ENCODE peak calls at places on chromosomes 16 and 17, in nine cellular contexts. M is BE2C; Y is left ventricle myocardium inferior; H is CD4-positive, CD25-positive, alpha-beta regulatory T cell; B is tibial nerve; I is sigmoid colon; C is psoas muscle; X is stomach; J is body of pancreas. E is an unnamed sample.

GRCh38 chr17:57284984-57285646 is 28.8 kb downstream of the MSI2 start:
- DNase-seq in C (no peak), I (no peak), X (no peak), Y (no peak), B (no peak), J (no peak), M (no peak), H (peak; percentile 85), E (no peak)

GRCh38 chr17:77827039-77827438 is 131.5 kb upstream of the TNRC6C start:
- DNase-seq in Y (no peak), I (peak; percentile 60), H (no peak), X (no peak), B (no peak), J (no peak), C (no peak), M (no peak), E (no peak)

GRCh38 chr16:74035816-74036215 is 260.8 kb upstream of the PSMD7 start:
- DNase-seq in J (no peak), H (peak; percentile 0), X (no peak), C (no peak), I (no peak), M (peak; percentile 15), B (no peak), Y (no peak), E (no peak)

GRCh38 chr16:89953671-89954406 is 5.3 kb downstream of the DEF8 start:
- DNase-seq in X (no peak), B (no peak), M (no peak), I (no peak), H (no peak), C (no peak), J (no peak), Y (no peak), E (no peak)

GRCh38 chr17:69853533-69854262 is 221.3 kb upstream of the KCNJ16 start:
- DNase-seq in B (no peak), M (no peak), C (no peak), J (peak; percentile 22), H (no peak), I (no peak), Y (peak; percentile 15), X (no peak), E (no peak)

GRCh38 chr16:75116081-75116910 is at the start of gene LDHD:
- DNase-seq in I (peak; percentile 93), H (no peak), B (peak; percentile 79), X (peak; percentile 94), J (peak; percentile 96), M (peak; percentile 46), C (peak; percentile 85), Y (peak; percentile 83), E (peak; percentile 72)

GRCh38 chr16:79316004-79316458 is 284.5 kb downstream of the MAF start:
- DNase-seq in H (peak; percentile 32), C (no peak), B (no peak), I (no peak), M (no peak), X (no peak), J (no peak), Y (no peak), E (no peak)

GRCh38 chr16:59597269-59597668 is 863.2 kb upstream of the GOT2 start:
- DNase-seq in M (no peak), Y (no peak), J (no peak), H (no peak), B (no peak), I (no peak), C (no peak), X (no peak), E (no peak)

GRCh38 chr17:27088767-27089078 is 205.2 kb upstream of the WSB1 start:
- DNase-seq in C (no peak), Y (no peak), H (no peak), X (no peak), B (no peak), M (no peak), J (no peak), I (no peak), E (no peak)
- H3K9me3 ChIP-seq in C (no peaks in the 10 kb centered on the region), Y (no peaks in the 10 kb centered on the region), H (no peaks in the 10 kb centered on the region), X (no peaks in the 10 kb centered on the region), B (no peaks in the 10 kb centered on the region), M (no peaks in the 10 kb centered on the region), J (no peaks in the 10 kb centered on the region), I (no peaks in the 10 kb centered on the region), E (no peaks in the 10 kb centered on the region)

DNA sequence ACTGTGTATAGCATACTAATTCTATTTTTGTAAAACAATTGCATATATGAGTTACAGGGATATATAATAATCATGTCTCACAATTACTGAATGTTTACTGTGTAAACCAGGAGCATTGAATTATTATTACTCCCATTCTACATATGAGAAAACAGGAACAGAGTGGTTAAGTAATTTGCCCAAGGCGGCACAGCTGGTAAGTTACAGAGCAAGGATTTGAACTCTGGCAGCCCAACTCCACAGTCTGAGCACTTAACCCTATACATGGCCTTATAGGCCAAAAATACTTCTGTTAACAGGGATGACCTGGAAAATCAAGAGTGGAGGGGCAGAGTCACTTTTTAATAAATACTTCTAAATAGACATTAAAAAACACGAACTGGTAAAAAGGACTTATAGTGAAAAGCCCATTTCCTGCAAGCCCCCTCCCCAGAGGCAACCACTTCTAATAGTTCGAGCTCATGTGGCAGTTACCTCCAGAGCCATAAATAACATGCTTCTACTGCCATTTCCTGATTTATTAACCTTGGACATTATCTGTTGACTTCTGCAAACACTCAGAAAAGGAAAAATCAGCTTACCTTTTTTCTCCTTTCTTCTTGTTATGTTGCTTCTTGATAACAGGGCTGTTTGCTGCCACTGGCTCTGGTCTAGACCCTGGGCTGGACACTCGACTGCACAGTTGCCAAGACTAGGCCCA is 22.1 kb upstream of the ADGRG1 start:
- DNase-seq in C (no peak), H (no peak), X (no peak), J (no peak), Y (no peak), B (no peak), I (peak; percentile 6), M (no peak), E (no peak)
- H3K4me3 ChIP-seq in C (no peak overlapping the region), H (no peak overlapping the region), X (no peak overlapping the region), J (no peak overlapping the region), Y (no peak overlapping the region), B (no peak overlapping the region), I (no peak overlapping the region), M (no peak overlapping the region), E (no peak overlapping the region)

GRCh38 chr17:2237521-2237921 is 66.1 kb downstream of the SMG6 start:
- DNase-seq in B (no peak), J (peak; percentile 19), C (peak; percentile 65), M (no peak), Y (peak; percentile 55), I (no peak), X (no peak), H (no peak), E (peak; percentile 68)

GRCh38 chr17:2233441-2233947 is 70.1 kb downstream of the SMG6 start:
- DNase-seq in C (peak; percentile 38), B (no peak), I (peak; percentile 69), H (no peak), J (no peak), M (no peak), Y (peak; percentile 33), X (no peak), E (no peak)

GRCh38 chr17:2237960-2238359 is 65.6 kb downstream of the SMG6 start:
- DNase-seq in B (no peak), Y (no peak), C (no peak), X (no peak), H (no peak), J (no peak), I (no peak), M (no peak), E (no peak)

GRCh38 chr17:2238432-2239169 is 65.0 kb downstream of the SMG6 start:
- DNase-seq in I (peak; percentile 78), H (no peak), Y (peak; percentile 62), C (peak; percentile 49), B (no peak), X (no peak), M (no peak), J (no peak), E (no peak)

GRCh38 chr17:2235792-2236365 is 67.7 kb downstream of the SMG6 start:
- DNase-seq in J (no peak), I (peak; percentile 74), Y (peak; percentile 36), B (no peak), X (no peak), H (no peak), C (peak; percentile 56), M (peak; percentile 15), E (no peak)
- H3K4me1 ChIP-seq in J (peaks cover 5% of the 10 kb centered on the region), I (peaks cover 77% of the 10 kb centered on the region), Y (peaks cover 82% of the 10 kb centered on the region), B (peaks cover 99% of the 10 kb centered on the region), X (peaks cover 40% of the 10 kb centered on the region), H (no peaks in the 10 kb centered on the region), C (peaks cover 69% of the 10 kb centered on the region), M (no peaks in the 10 kb centered on the region), E (peaks cover 16% of the 10 kb centered on the region)

GRCh38 chr16:19236561-19236960 is 49.0 kb upstream of the CLEC19A start:
- DNase-seq in B (no peak), C (no peak), H (no peak), M (no peak), X (peak; percentile 30), Y (no peak), J (no peak), I (no peak), E (no peak)
- H3K9me3 ChIP-seq in B (no peaks in the 10 kb centered on the region), C (peaks cover 10% of the 10 kb centered on the region), H (peaks cover 22% of the 10 kb centered on the region), M (no peaks in the 10 kb centered on the region), X (peaks cover 14% of the 10 kb centered on the region), Y (peaks cover 36% of the 10 kb centered on the region), J (no peaks in the 10 kb centered on the region), I (peaks cover 7% of the 10 kb centered on the region), E (no peaks in the 10 kb centered on the region)

GRCh38 chr17:20157078-20157360 is 147.9 kb downstream of the SPECC1 start:
- DNase-seq in H (no peak), M (no peak), J (no peak), I (no peak), X (peak; percentile 35), C (no peak), Y (no peak), B (no peak), E (no peak)
- H3K4me3 ChIP-seq in H (peak overlapping the region; percentile 78), M (no peak overlapping the region), J (no peak overlapping the region), I (peak overlapping the region; percentile 66), X (peak overlapping the region; percentile 84), C (peak overlapping the region; percentile 75), Y (peak overlapping the region; percentile 74), B (peak overlapping the region; percentile 85), E (peak overlapping the region; percentile 72)

GRCh38 chr16:67857547-67858233 is 10.2 kb upstream of the CENPT start:
- DNase-seq in M (no peak), C (peak; percentile 83), H (no peak), Y (peak; percentile 61), X (peak; percentile 65), B (peak; percentile 70), J (peak; percentile 80), I (peak; percentile 91), E (peak; percentile 82)
- H3K4me1 ChIP-seq in M (no peaks in the 10 kb centered on the region), C (peaks cover 80% of the 10 kb centered on the region), H (no peaks in the 10 kb centered on the region), Y (peaks cover 86% of the 10 kb centered on the region), X (peaks cover 31% of the 10 kb centered on the region), B (peaks cover 63% of the 10 kb centered on the region), J (peaks cover 54% of the 10 kb centered on the region), I (peaks cover 50% of the 10 kb centered on the region), E (peaks cover 6% of the 10 kb centered on the region)

DNA sequence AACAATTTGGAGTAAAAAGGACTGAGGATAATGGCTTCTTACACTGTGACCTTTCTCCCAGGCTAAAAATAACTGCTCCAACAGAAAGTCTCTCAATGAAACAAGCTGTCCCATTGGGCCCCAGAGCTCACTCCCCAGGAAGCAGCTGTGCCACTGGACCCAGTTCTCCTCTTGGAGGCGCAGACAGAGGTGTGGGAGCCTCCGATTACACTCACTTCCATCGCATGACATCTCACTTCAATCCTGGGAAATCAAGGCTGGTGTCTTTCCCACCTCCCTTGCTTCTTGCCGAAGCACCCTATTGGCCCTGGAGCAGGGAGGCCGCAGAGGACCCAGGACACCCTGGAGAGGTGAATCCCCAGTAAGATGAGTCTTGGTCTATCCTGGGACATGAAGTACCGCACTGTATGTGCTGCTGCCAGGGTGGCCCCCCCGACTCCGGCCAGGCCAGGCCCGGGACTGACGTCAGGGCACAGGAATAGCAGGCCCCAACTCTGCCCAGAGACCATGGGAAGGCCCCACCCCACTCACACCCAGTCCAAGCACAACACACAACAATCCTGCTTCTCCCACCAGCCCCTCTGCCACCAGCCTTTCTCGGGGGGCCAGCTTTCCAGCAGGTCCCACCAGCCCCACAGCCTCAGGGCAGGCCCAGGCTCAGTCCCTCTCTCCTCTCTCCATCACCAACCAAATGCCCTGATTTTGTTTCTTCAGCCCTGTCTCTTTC is 29.5 kb downstream of the SRL start:
- DNase-seq in X (no peak), J (no peak), M (no peak), C (peak; percentile 87), B (no peak), Y (peak; percentile 84), I (no peak), H (no peak), E (peak; percentile 48)
- H3K9me3 ChIP-seq in X (no peaks in the 10 kb centered on the region), J (no peaks in the 10 kb centered on the region), M (no peaks in the 10 kb centered on the region), C (no peaks in the 10 kb centered on the region), B (no peaks in the 10 kb centered on the region), Y (no peaks in the 10 kb centered on the region), I (no peaks in the 10 kb centered on the region), H (no peaks in the 10 kb centered on the region), E (no peaks in the 10 kb centered on the region)